ENCODE peak calls at places on chromosomes 2 and 18, in five cellular contexts. O, S, B, J and H are unnamed samples.

GRCh38 chr2:76314621-76315020 is 603.9 kb upstream of the GCFC2 start:
- DNase-seq in O (no peak), S (no peak), B (no peak), J (no peak), H (no peak)

GRCh38 chr2:224650815-224651439 is 65.2 kb downstream of the CCDC195 start:
- DNase-seq in O (peak), S (no peak), B (peak), J (peak), H (no peak)

GRCh38 chr2:72271766-72272615 is 124.3 kb upstream of the CYP26B1 start:
- DNase-seq in O (no peak), S (no peak), B (no peak), J (no peak), H (no peak)

GRCh38 chr2:27954771-27955384 is 64.3 kb downstream of the BABAM2 start:
- DNase-seq in O (no peak), S (peak), B (no peak), J (peak), H (no peak)

GRCh38 chr2:187429989-187430388 is 18.1 kb downstream of the CALCRL start:
- DNase-seq in O (no peak), S (no peak), B (peak), J (peak), H (no peak)

GRCh38 chr18:48488388-48488850 is 50.4 kb upstream of the CTIF start:
- DNase-seq in O (no peak), S (no peak), B (peak), J (no peak), H (no peak)

GRCh38 chr2:63300835-63301234 is 250.2 kb downstream of the OTX1 start:
- DNase-seq in O (no peak), S (no peak), B (no peak), J (no peak), H (no peak)

GRCh38 chr2:201546576-201546975 is 95.0 kb downstream of the STRADB start:
- DNase-seq in O (no peak), S (no peak), B (no peak), J (no peak), H (no peak)

GRCh38 chr2:102052367-102052764 is 60.6 kb downstream of the IL1R2 start:
- DNase-seq in O (no peak), S (no peak), B (no peak), J (no peak), H (no peak)

GRCh38 chr2:88027709-88028389 is 11.5 kb upstream of the RNU2-63P start:
- DNase-seq in O (no peak), S (no peak), B (no peak), J (no peak), H (no peak)